ENCODE peak calls at places on chromosome 20, in ten cellular contexts. J is left lung; Y is psoas muscle; R is effector memory CD8-positive, alpha-beta T cell; O is T-helper 1 cell; N is NCI-H1436; T is brain microvascular endothelial cell; G is T-helper 9 cell; M is amygdala; E is neural progenitor cell. Z is an unnamed sample.

GRCh38 chr20:63381781-63382431 is 20.8 kb upstream of the CHRNA4 start:
- DNase-seq in J (no peak), Y (no peak), R (peak), O (no peak), N (no peak), T (no peak), G (peak), M (no peak), E (peak), Z (no peak)

GRCh38 chr20:22797103-22797502 is 212.7 kb upstream of the FOXA2 start:
- DNase-seq in J (no peak), Y (no peak), R (no peak), O (no peak), N (no peak), T (no peak), G (no peak), M (no peak), E (no peak), Z (no peak)

GRCh38 chr20:37464173-37464572 is 56.9 kb upstream of the NNAT start:
- DNase-seq in J (no peak), Y (no peak), R (no peak), O (no peak), N (no peak), T (no peak), G (no peak), M (no peak), E (no peak), Z (no peak)

GRCh38 chr20:12554416-12554815 is 454.4 kb upstream of the SPTLC3 start:
- DNase-seq in J (no peak), Y (no peak), R (no peak), O (no peak), N (no peak), T (no peak), G (no peak), M (no peak), E (no peak), Z (no peak)

GRCh38 chr20:63958471-63958870 is 2.3 kb upstream of the UCKL1 start:
- DNase-seq in J (no peak), Y (no peak), R (no peak), O (no peak), N (no peak), T (no peak), G (no peak), M (no peak), E (no peak), Z (no peak)

GRCh38 chr20:22453244-22454080 is 130.9 kb downstream of the FOXA2 start:
- DNase-seq in J (no peak), Y (no peak), R (no peak), O (no peak), N (no peak), T (no peak), G (no peak), M (no peak), E (peak), Z (no peak)

GRCh38 chr20:37095108-37095608 is 639 bp downstream of the RBL1 start:
- DNase-seq in J (no peak), Y (no peak), R (peak), O (peak), N (no peak), T (no peak), G (peak), M (no peak), E (peak), Z (no peak)

GRCh38 chr20:45404438-45404837 is 3.7 kb upstream of the DBNDD2 start:
- DNase-seq in J (no peak), Y (no peak), R (no peak), O (no peak), N (peak), T (no peak), G (no peak), M (no peak), E (no peak), Z (no peak)

GRCh38 chr20:17491041-17491440 is 40.1 kb downstream of the BFSP1 start:
- DNase-seq in J (no peak), Y (no peak), R (no peak), O (no peak), N (no peak), T (no peak), G (no peak), M (no peak), E (no peak), Z (no peak)

GRCh38 chr20:38579219-38579618 is 1.8 kb upstream of the ADIG start:
- DNase-seq in J (no peak), Y (no peak), R (no peak), O (no peak), N (no peak), T (peak), G (no peak), M (no peak), E (no peak), Z (no peak)

GRCh38 chr20:1934578-1935573 is 39.7 kb downstream of the SIRPA start:
- DNase-seq in J (no peak), Y (peak), R (no peak), O (no peak), N (no peak), T (peak), G (no peak), M (no peak), E (no peak), Z (no peak)

GRCh38 chr20:60237981-60238380 is 279.8 kb downstream of the CDH26 start:
- DNase-seq in J (no peak), Y (no peak), R (no peak), O (no peak), N (no peak), T (no peak), G (no peak), M (no peak), E (no peak), Z (no peak)

GRCh38 chr20:53258741-53259140 is 286.6 kb downstream of the TSHZ2 start:
- DNase-seq in J (no peak), Y (no peak), R (no peak), O (no peak), N (no peak), T (no peak), G (no peak), M (no peak), E (no peak), Z (no peak)

GRCh38 chr20:2086177-2086979 is 15.2 kb upstream of the STK35 start:
- DNase-seq in J (no peak), Y (no peak), R (no peak), O (no peak), N (no peak), T (no peak), G (no peak), M (no peak), E (no peak), Z (no peak)

GRCh38 chr20:44800398-44801046 is 9.8 kb downstream of the RIMS4 start:
- DNase-seq in J (no peak), Y (no peak), R (no peak), O (no peak), N (no peak), T (no peak), G (no peak), M (no peak), E (peak), Z (no peak)

GRCh38 chr20:24027229-24027628 is 38.6 kb upstream of the GGTLC1 start:
- DNase-seq in J (peak), Y (peak), R (peak), O (peak), N (no peak), T (peak), G (peak), M (no peak), E (no peak), Z (no peak)

GRCh38 chr20:31712112-31712553 is 10.5 kb downstream of the BCL2L1 start:
- DNase-seq in J (no peak), Y (no peak), R (no peak), O (no peak), N (peak), T (no peak), G (no peak), M (peak), E (peak), Z (no peak)

GRCh38 chr20:14178952-14179351 is 158.5 kb downstream of the FLRT3 start:
- DNase-seq in J (no peak), Y (no peak), R (no peak), O (no peak), N (no peak), T (no peak), G (no peak), M (no peak), E (no peak), Z (no peak)

GRCh38 chr20:40980828-40981310 is 47.8 kb upstream of the TOP1 start:
- DNase-seq in J (no peak), Y (no peak), R (no peak), O (no peak), N (no peak), T (no peak), G (no peak), M (no peak), E (no peak), Z (no peak)

GRCh38 chr20:62887147-62887859 is 25.7 kb upstream of the TCFL5 start:
- DNase-seq in J (no peak), Y (peak), R (peak), O (peak), N (peak), T (peak), G (no peak), M (no peak), E (no peak), Z (no peak)

GRCh38 chr20:14495066-14495465 is 157.7 kb upstream of the FLRT3 start:
- DNase-seq in J (no peak), Y (no peak), R (no peak), O (no peak), N (no peak), T (no peak), G (no peak), M (no peak), E (no peak), Z (no peak)

GRCh38 chr20:63892402-63892801 is 2.5 kb upstream of the DNAJC5 start:
- DNase-seq in J (no peak), Y (no peak), R (no peak), O (no peak), N (no peak), T (no peak), G (no peak), M (no peak), E (no peak), Z (no peak)

GRCh38 chr20:38167851-38168760 is 3.0 kb upstream of the TGM2 start:
- DNase-seq in J (peak), Y (peak), R (no peak), O (no peak), N (no peak), T (peak), G (no peak), M (no peak), E (peak), Z (no peak)

GRCh38 chr20:24580855-24581254 is 111.4 kb downstream of the SYNDIG1 start:
- DNase-seq in J (no peak), Y (no peak), R (no peak), O (no peak), N (no peak), T (no peak), G (no peak), M (no peak), E (no peak), Z (no peak)